ENCODE peak calls at places on chromosome X, in seven cellular contexts. Q is choroid plexus epithelial cell, Z is Caki2, T is HT-29, C is fibroblast of pulmonary artery, I is kidney epithelial cell, A is GF-D8. Y is an unnamed sample.

GRCh38 chrX:120144178-120144844 is 14.1 kb upstream of the RHOXF2 start:
- DNase-seq in Q (peak; percentile 21), Z (no peak), T (peak; percentile 33), C (no peak), I (no peak), A (no peak), Y (no peak)

GRCh38 chrX:110012818-110013484 is 10.0 kb downstream of the TMEM164 start:
- DNase-seq in Q (no peak), Z (no peak), T (peak; percentile 45), C (no peak), I (no peak), A (no peak), Y (no peak)

GRCh38 chrX:153600032-153600373 is 1.1 kb upstream of the CCNQ start:
- DNase-seq in Q (no peak), Z (no peak), T (peak; percentile 30), C (peak; percentile 6), I (no peak), A (peak; percentile 1), Y (no peak)

GRCh38 chrX:11864171-11864570 is 106.1 kb downstream of the MSL3 start:
- DNase-seq in Q (no peak), Z (no peak), T (no peak), C (no peak), I (no peak), A (no peak), Y (no peak)

GRCh38 chrX:66030505-66031317 is 9.2 kb downstream of the VSIG4 start:
- DNase-seq in Q (peak; percentile 11), Z (peak; percentile 1), T (peak; percentile 51), C (peak; percentile 41), I (no peak), A (no peak), Y (no peak)

GRCh38 chrX:19886888-19887531 is 390 bp downstream of the SH3KBP1 start:
- DNase-seq in Q (no peak), Z (no peak), T (no peak), C (no peak), I (no peak), A (no peak), Y (no peak)

GRCh38 chrX:31071262-31071661 is 579 bp downstream of the FTHL17 start:
- DNase-seq in Q (no peak), Z (no peak), T (no peak), C (no peak), I (no peak), A (no peak), Y (no peak)

GRCh38 chrX:113400193-113400704 is 559.6 kb upstream of the AMOT start:
- DNase-seq in Q (no peak), Z (peak; percentile 70), T (peak; percentile 65), C (peak; percentile 58), I (peak; percentile 12), A (no peak), Y (no peak)

GRCh38 chrX:47156611-47157520 is 11.8 kb downstream of the RBM10 start:
- DNase-seq in Q (no peak), Z (no peak), T (no peak), C (no peak), I (no peak), A (no peak), Y (no peak)

GRCh38 chrX:118723376-118723775 is 4.0 kb upstream of the IL13RA1 start:
- DNase-seq in Q (no peak), Z (no peak), T (no peak), C (no peak), I (no peak), A (no peak), Y (no peak)

GRCh38 chrX:113906168-113906567 is 677.7 kb upstream of the HTR2C start:
- DNase-seq in Q (no peak), Z (no peak), T (no peak), C (peak; percentile 7), I (no peak), A (no peak), Y (no peak)

GRCh38 chrX:108306086-108306485 is 132.1 kb downstream of the COL4A6 start:
- DNase-seq in Q (no peak), Z (no peak), T (no peak), C (no peak), I (no peak), A (no peak), Y (no peak)

GRCh38 chrX:72634321-72634720 is 61.7 kb upstream of the HDAC8 start:
- DNase-seq in Q (peak; percentile 19), Z (no peak), T (no peak), C (peak; percentile 53), I (no peak), A (no peak), Y (no peak)

GRCh38 chrX:1433646-1434357 is 18.9 kb downstream of the ASMTL start:
- DNase-seq in Q (no peak), Z (no peak), T (no peak), C (no peak), I (no peak), A (no peak), Y (no peak)

GRCh38 chrX:56766554-56767412 is 37.7 kb downstream of the NBDY start:
- DNase-seq in Q (peak; percentile 48), Z (no peak), T (no peak), C (peak; percentile 64), I (no peak), A (no peak), Y (no peak)

GRCh38 chrX:121389976-121390709 is 342.7 kb downstream of the GLUD2 start:
- DNase-seq in Q (peak; percentile 3), Z (no peak), T (peak; percentile 66), C (peak; percentile 0), I (no peak), A (no peak), Y (no peak)

GRCh38 chrX:43087825-43088224 is 309.9 kb upstream of the PPP1R2C start:
- DNase-seq in Q (no peak), Z (no peak), T (no peak), C (no peak), I (no peak), A (no peak), Y (no peak)

GRCh38 chrX:21382715-21383114 is 8.5 kb downstream of the CNKSR2 start:
- DNase-seq in Q (peak; percentile 5), Z (no peak), T (peak; percentile 1), C (peak; percentile 2), I (no peak), A (no peak), Y (no peak)

GRCh38 chrX:19640063-19640462 is 124.8 kb upstream of the MAP3K15 start:
- DNase-seq in Q (no peak), Z (no peak), T (no peak), C (no peak), I (no peak), A (no peak), Y (no peak)